ENCODE peak calls at places on chromosomes 4 and X, in four cellular contexts. Z is lower leg skin; Q is effector memory CD8-positive, alpha-beta T cell; H is cardiac muscle cell. W is an unnamed sample.

GRCh38 chr4:113835005-113835404 is 73.5 kb upstream of the CAMK2D start:
- DNase-seq in Q (no peak), Z (no peak), H (no peak), W (no peak)

GRCh38 chr4:174460684-174461083 is 61.6 kb downstream of the HPGD start:
- DNase-seq in Z (no peak), Q (no peak), H (no peak), W (no peak)

GRCh38 chr4:62928483-62928882 is 1480.8 kb downstream of the TECRL start:
- DNase-seq in H (no peak), Z (no peak), Q (no peak), W (no peak)

GRCh38 chr4:102503301-102503746 is 2.2 kb downstream of the NFKB1 start:
- DNase-seq in Q (no peak), Z (no peak), H (no peak), W (no peak)

GRCh38 chr4:9602389-9602914 is 158.2 kb downstream of the DEFB131A start:
- DNase-seq in H (no peak), Z (no peak), Q (no peak), W (no peak)

GRCh38 chrX:110281377-110281776 is 36.5 kb downstream of the AMMECR1 start:
- DNase-seq in Z (no peak), Q (no peak), H (no peak), W (no peak)

GRCh38 chrX:78199851-78200250 is 60.4 kb upstream of the TAF9B start:
- DNase-seq in Z (no peak), H (peak), Q (no peak), W (no peak)

GRCh38 chrX:46601283-46601682 is 27.7 kb downstream of the CHST7 start:
- DNase-seq in H (no peak), Z (no peak), Q (no peak), W (no peak)

GRCh38 chr4:165927366-165927765 is 54.3 kb downstream of the TLL1 start:
- DNase-seq in Z (no peak), Q (no peak), H (no peak), W (no peak)

GRCh38 chr4:184344435-184344834 is 126.8 kb upstream of the ENPP6 start:
- DNase-seq in Q (no peak), H (no peak), Z (no peak), W (no peak)

GRCh38 chr4:124632439-124632838 is 80.1 kb downstream of the ANKRD50 start:
- DNase-seq in Q (no peak), H (no peak), Z (no peak), W (no peak)

GRCh38 chr4:7853271-7853670 is 86.4 kb downstream of the AFAP1 start:
- DNase-seq in H (no peak), Q (no peak), Z (no peak), W (no peak)

GRCh38 chr4:99022566-99022965 is 27.0 kb downstream of the METAP1 start:
- DNase-seq in H (no peak), Z (no peak), Q (no peak), W (no peak)

GRCh38 chrX:20361890-20362262 is 95.2 kb upstream of the RPS6KA3 start:
- DNase-seq in H (peak), Q (no peak), Z (no peak), W (no peak)